ENCODE peak calls at places on chromosomes 12 and 14, in four cellular contexts. T, R, Q and Y are unnamed samples.

GRCh38 chr14:100375273-100375962 is 52.3 kb downstream of the SLC25A47 start:
- DNase-seq in T (peak; percentile 20), R (peak; percentile 91), Q (peak; percentile 52), Y (peak; percentile 60)

GRCh38 chr12:123928897-123929296 is 43.7 kb downstream of the CCDC92 start:
- DNase-seq in T (no peak), R (no peak), Q (no peak), Y (no peak)

GRCh38 chr14:101709533-101709881 is 52.0 kb upstream of the PPP2R5C start:
- DNase-seq in T (no peak), R (no peak), Q (no peak), Y (no peak)

GRCh38 chr14:54470701-54471100 is 18.1 kb downstream of the GMFB start:
- DNase-seq in T (no peak), R (no peak), Q (no peak), Y (no peak)

GRCh38 chr12:27777141-27777540 is 2.9 kb upstream of the KLHL42 start:
- DNase-seq in T (no peak), R (no peak), Q (no peak), Y (no peak)

GRCh38 chr12:57737467-57738141 is 938 bp downstream of the AGAP2 start:
- DNase-seq in T (no peak), R (no peak), Q (no peak), Y (peak; percentile 84)

GRCh38 chr12:6201199-6201608 is 1.0 kb downstream of the CD9 start:
- DNase-seq in T (no peak), R (no peak), Q (no peak), Y (peak; percentile 59)

GRCh38 chr12:58395470-58395869 is 454.1 kb downstream of the ATP23 start:
- DNase-seq in T (no peak), R (no peak), Q (peak; percentile 26), Y (no peak)

GRCh38 chr12:121181181-121181580 is 28.7 kb upstream of the P2RX4 start:
- DNase-seq in T (no peak), R (peak; percentile 47), Q (no peak), Y (no peak)

GRCh38 chr14:70685480-70686197 is 43.9 kb downstream of the TTC9 start:
- DNase-seq in T (no peak), R (no peak), Q (no peak), Y (no peak)

GRCh38 chr12:57666897-57667296 is 27.0 kb upstream of the OS9 start:
- DNase-seq in T (no peak), R (no peak), Q (no peak), Y (no peak)

GRCh38 chr12:16606201-16606849 is 363 bp upstream of the LMO3 start:
- DNase-seq in T (no peak), R (no peak), Q (no peak), Y (peak; percentile 29)

GRCh38 chr12:132539016-132539773 is 49.2 kb downstream of the FBRSL1 start:
- DNase-seq in T (no peak), R (no peak), Q (no peak), Y (no peak)
- TF ChIP-seq ELF1 in T (no peak), R (no peak), Q (no peak), Y (no peak)

GRCh38 chr12:23084236-23084995 is 459.4 kb downstream of the ETNK1 start:
- DNase-seq in T (peak; percentile 6), R (peak; percentile 49), Q (no peak), Y (peak; percentile 63)

GRCh38 chr12:23088594-23088993 is 463.6 kb downstream of the ETNK1 start:
- DNase-seq in T (no peak), R (no peak), Q (no peak), Y (no peak)

DNA sequence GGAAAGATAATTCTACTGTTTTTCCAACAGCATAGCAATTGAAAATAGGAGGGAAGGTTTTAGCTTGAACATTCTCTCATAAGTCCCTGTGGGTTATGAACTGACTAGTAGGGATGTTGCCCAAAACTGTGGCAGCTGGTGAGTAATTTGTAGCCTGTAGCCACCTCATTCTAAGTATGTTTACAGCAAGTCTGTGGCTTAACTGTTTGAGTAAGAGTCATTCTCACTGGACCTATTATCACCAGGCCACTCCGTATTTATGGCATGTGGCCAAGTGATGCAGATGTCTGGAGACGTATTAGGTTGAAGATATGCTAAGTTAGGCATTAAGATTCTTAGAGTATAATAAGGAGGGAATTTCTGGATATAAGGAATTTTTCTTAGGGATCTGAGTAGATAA is 458.3 kb downstream of the ETNK1 start:
- DNase-seq in T (no peak), R (peak; percentile 26), Q (no peak), Y (no peak)
- TF ChIP-seq ELF1 in T (no peak), R (no peak), Q (no peak), Y (no peak)

GRCh38 chr12:1922075-1922709 is 3.7 kb upstream of the CACNA2D4 start:
- DNase-seq in T (no peak), R (no peak), Q (no peak), Y (peak; percentile 25)

GRCh38 chr12:1925125-1925963 is 6.9 kb upstream of the CACNA2D4 start:
- DNase-seq in T (no peak), R (no peak), Q (no peak), Y (peak; percentile 15)

GRCh38 chr12:1920436-1920835 is 2.0 kb upstream of the CACNA2D4 start:
- DNase-seq in T (no peak), R (no peak), Q (no peak), Y (no peak)

GRCh38 chr12:1920971-1921370 is 2.5 kb upstream of the CACNA2D4 start:
- DNase-seq in T (no peak), R (no peak), Q (no peak), Y (peak; percentile 12)

GRCh38 chr12:1922985-1923384 is 4.5 kb upstream of the CACNA2D4 start:
- DNase-seq in T (no peak), R (no peak), Q (no peak), Y (no peak)
- TF ChIP-seq ELF1 in T (no peak), R (no peak), Q (no peak), Y (no peak)

GRCh38 chr12:69490920-69491643 is 20.9 kb downstream of the FRS2 start:
- DNase-seq in T (no peak), R (peak; percentile 23), Q (no peak), Y (no peak)
- TF ChIP-seq ELF1 in T (no peak), R (no peak), Q (no peak), Y (no peak)

GRCh38 chr12:18643673-18644072 is 94.1 kb downstream of the PLCZ1 start:
- DNase-seq in T (no peak), R (no peak), Q (no peak), Y (no peak)
- TF ChIP-seq ELF1 in T (no peak), R (no peak), Q (no peak), Y (no peak)

GRCh38 chr12:131461096-131461495 is 249.8 kb upstream of the SFSWAP start:
- DNase-seq in T (no peak), R (no peak), Q (no peak), Y (no peak)
- TF ChIP-seq ELF1 in T (no peak), R (no peak), Q (no peak), Y (no peak)